ENCODE peak calls at places on chromosomes 16 and 17, in ten cellular contexts. X is endothelial cell, I is endothelial cell of umbilical vein, B is choroid plexus epithelial cell, Z is type B pancreatic cell, A is A673, H is AG04449, C is heart left ventricle, S is cardiac fibroblast, Y is AG10803. D is an unnamed sample.
A peak's percentile ranks its signal among the peaks of the same experiment; 100 is the strongest.

GRCh38 chr16:1674751-1675664 is 3.1 kb upstream of the JPT2 start:
- DNase-seq in X (no peak), I (no peak), B (peak; percentile 70), Z (no peak), A (no peak), H (no peak), C (no peak), S (peak; percentile 30), Y (peak; percentile 45), D (peak; percentile 97)

GRCh38 chr16:74101390-74101789 is 195.2 kb upstream of the PSMD7 start:
- DNase-seq in X (no peak), I (no peak), B (no peak), Z (no peak), A (no peak), H (no peak), C (no peak), S (no peak), Y (no peak), D (no peak)

GRCh38 chr17:68057531-68057952 is 22.0 kb downstream of the KPNA2 start:
- DNase-seq in X (peak; percentile 29), I (peak; percentile 53), B (peak; percentile 72), Z (no peak), A (peak; percentile 39), H (no peak), C (no peak), S (peak; percentile 67), Y (peak; percentile 82), D (peak; percentile 76)

GRCh38 chr17:68594552-68594951 is 6.6 kb downstream of the FAM20A start:
- DNase-seq in X (no peak), I (no peak), B (no peak), Z (no peak), A (no peak), H (no peak), C (no peak), S (no peak), Y (no peak), D (no peak)

GRCh38 chr17:45440161-45440859 is 7.6 kb upstream of the ARHGAP27 start:
- DNase-seq in X (no peak), I (peak; percentile 55), B (peak; percentile 40), Z (no peak), A (no peak), H (no peak), C (no peak), S (peak; percentile 29), Y (no peak), D (peak; percentile 78)

GRCh38 chr17:82007228-82007494 is 15.5 kb downstream of the CENPX start:
- DNase-seq in X (no peak), I (no peak), B (no peak), Z (no peak), A (no peak), H (no peak), C (no peak), S (no peak), Y (no peak), D (no peak)

GRCh38 chr16:81337097-81337496 is 22.3 kb downstream of the GAN start:
- DNase-seq in X (no peak), I (no peak), B (no peak), Z (no peak), A (no peak), H (no peak), C (no peak), S (no peak), Y (no peak), D (no peak)

GRCh38 chr17:876272-876671 is 94.1 kb downstream of the MRM3 start:
- DNase-seq in X (no peak), I (no peak), B (no peak), Z (no peak), A (no peak), H (no peak), C (no peak), S (no peak), Y (no peak), D (peak; percentile 42)

GRCh38 chr16:55091871-55092230 is 161.2 kb downstream of the IRX5 start:
- DNase-seq in X (no peak), I (no peak), B (no peak), Z (no peak), A (no peak), H (no peak), C (no peak), S (no peak), Y (no peak), D (no peak)

GRCh38 chr16:2357331-2357730 is 16.8 kb upstream of the ABCA3 start:
- DNase-seq in X (no peak), I (no peak), B (no peak), Z (no peak), A (no peak), H (no peak), C (no peak), S (no peak), Y (no peak), D (no peak)

GRCh38 chr17:42928714-42929496 is 28.3 kb downstream of the G6PC1 start:
- DNase-seq in X (peak; percentile 51), I (peak; percentile 81), B (peak; percentile 93), Z (no peak), A (peak; percentile 70), H (peak; percentile 28), C (peak; percentile 26), S (peak; percentile 92), Y (peak; percentile 82), D (peak; percentile 89)

GRCh38 chr17:74163271-74163821 is 40.1 kb upstream of the RPL38 start:
- DNase-seq in X (no peak), I (no peak), B (no peak), Z (no peak), A (peak; percentile 26), H (no peak), C (no peak), S (no peak), Y (no peak), D (no peak)

GRCh38 chr16:1413684-1414531 is 596 bp downstream of the UNKL start:
- DNase-seq in X (peak; percentile 72), I (peak; percentile 54), B (peak; percentile 61), Z (no peak), A (peak; percentile 74), H (no peak), C (peak; percentile 65), S (peak; percentile 66), Y (peak; percentile 47), D (peak; percentile 97)

DNA sequence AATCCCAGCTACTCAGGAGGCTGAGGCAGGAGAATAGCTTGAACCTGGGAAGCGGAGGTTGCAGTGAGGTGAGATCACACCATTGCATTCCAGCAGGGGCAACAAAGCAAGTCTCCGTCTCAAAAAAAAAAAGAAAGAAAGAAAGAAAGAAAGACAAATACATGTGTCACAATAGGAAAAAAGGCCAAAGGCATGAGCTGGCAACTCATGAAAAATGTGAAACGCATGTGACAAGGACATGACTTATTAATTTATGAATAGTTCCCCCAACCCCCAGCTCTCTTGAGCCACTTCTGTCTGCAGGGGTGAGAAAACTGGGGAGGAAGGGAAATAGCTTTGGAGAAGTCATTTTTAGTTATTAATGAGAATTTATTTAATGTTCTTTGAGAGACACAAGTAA is 120.6 kb downstream of the AIPL1 start:
- DNase-seq in X (no peak), I (no peak), B (no peak), Z (no peak), A (no peak), H (no peak), C (no peak), S (no peak), Y (no peak), D (no peak)
- TF ChIP-seq CTCF in X (no peak), I (no peak), B (no peak), Z (no peak), A (no peak), H (no peak), C (no peak), S (no peak), Y (no peak), D (no peak)

GRCh38 chr17:56891751-56892150 is 22.1 kb downstream of the TRIM25 start:
- DNase-seq in X (peak; percentile 44), I (peak; percentile 28), B (no peak), Z (no peak), A (peak; percentile 15), H (no peak), C (no peak), S (peak; percentile 26), Y (no peak), D (no peak)
- TF ChIP-seq CTCF in X (peak; percentile 57), I (peak; percentile 55), B (peak; percentile 56), Z (peak; percentile 42), A (peak; percentile 57), H (peak; percentile 34), C (peak; percentile 50), S (peak; percentile 59), Y (peak; percentile 41), D (peak; percentile 46)

DNA sequence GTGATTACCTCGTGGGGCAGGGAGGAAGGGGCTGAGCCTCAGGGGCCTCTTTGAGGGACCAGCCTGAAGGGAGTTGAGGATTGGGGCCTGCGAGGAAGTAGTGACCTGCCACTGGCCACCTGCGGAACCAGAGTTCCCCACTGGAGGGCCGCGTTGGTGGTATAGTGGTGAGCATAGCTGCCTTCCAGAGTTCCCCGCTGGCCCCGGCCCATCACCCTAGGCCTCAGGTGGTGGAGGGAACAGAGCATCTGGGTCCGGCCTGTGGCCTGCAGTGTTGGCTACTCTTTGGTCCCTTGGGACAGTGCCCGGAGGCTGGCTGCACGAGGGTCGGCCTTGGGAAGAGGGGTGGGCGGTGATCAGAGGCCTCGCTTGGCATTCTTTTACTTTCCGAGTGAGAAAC is 20.5 kb downstream of the MGAT5B start:
- DNase-seq in X (peak; percentile 46), I (no peak), B (no peak), Z (no peak), A (no peak), H (no peak), C (no peak), S (no peak), Y (no peak), D (peak; percentile 63)
- TF ChIP-seq CTCF in X (no peak), I (no peak), B (no peak), Z (peak; percentile 41), A (no peak), H (no peak), C (no peak), S (no peak), Y (no peak), D (no peak)

DNA sequence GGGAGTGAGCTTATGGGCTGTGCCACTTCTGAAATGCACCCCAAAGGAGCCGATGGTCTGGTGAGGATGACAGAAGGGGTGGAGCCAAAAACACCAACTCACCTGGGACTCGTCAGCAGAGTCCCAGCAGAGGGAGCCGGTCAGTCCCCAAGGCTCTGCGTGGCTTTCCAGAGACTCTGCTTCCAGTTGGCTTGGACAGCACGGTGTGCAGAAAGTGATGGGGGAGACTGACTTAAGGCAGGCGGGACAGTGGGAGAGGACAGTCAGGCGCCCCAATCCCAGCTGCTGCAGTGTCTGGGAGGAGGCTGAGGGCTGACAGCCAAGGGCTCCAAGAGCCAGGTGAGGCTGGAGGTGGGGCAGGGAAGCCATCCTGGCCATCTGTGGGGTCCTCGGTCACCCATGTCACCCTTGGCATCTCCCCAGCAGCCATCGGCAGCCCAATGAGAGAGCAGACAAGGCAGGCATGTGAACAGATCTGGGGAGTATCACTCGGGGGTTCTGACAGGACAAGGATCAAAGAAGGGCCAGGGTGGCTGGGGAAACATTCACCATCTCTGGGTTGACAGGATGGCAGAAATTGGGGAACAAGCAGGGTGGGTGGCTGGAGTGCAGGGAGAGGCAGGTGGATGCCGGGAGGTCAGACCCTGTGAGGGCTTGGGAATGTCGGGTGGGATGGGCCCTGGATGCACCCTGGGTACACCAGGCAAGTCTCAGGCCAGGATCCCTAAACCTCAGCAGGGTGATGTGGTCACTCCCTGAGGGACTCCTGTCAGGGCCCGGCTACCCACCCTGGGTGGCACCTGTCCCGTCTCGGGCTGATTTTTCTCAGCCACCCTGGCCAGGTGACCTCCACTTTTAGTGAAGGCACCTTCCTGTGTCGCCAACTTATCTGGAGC is 8.9 kb upstream of the KRTAP17-1 start:
- DNase-seq in X (no peak), I (no peak), B (peak; percentile 37), Z (no peak), A (no peak), H (no peak), C (no peak), S (no peak), Y (no peak), D (no peak)
- TF ChIP-seq CTCF in X (no peak), I (no peak), B (peak; percentile 53), Z (peak; percentile 28), A (peak; percentile 29), H (peak; percentile 11), C (peak; percentile 23), S (peak; percentile 25), Y (no peak), D (peak; percentile 19)